ENCODE peak calls at places on chromosomes 13 and 19, in five cellular contexts. I is H9; B is stimulated activated CD4-positive, alpha-beta T cell treated with anti-CD3 and anti-CD28 coated beads, TNF-alpha, amount 100 ng/mL, for 4 hours; E is astrocyte of the hippocampus; X is activated naive CD4-positive, alpha-beta T cell treated with anti-CD3 and anti-CD28 coated beads, Interleukin-2, amount 10 ng/mL, durations not matched to agents 7 days and 5 days. L is an unnamed sample.

GRCh38 chr19:2944775-2945574 is at the start of gene ZNF77:
- DNase-seq in I (peak; percentile 98), B (peak; percentile 99), E (peak; percentile 99), X (peak; percentile 100), L (peak; percentile 99)

GRCh38 chr13:56988543-56988942 is 152.2 kb upstream of the PRR20A start:
- DNase-seq in I (no peak), B (no peak), E (no peak), X (no peak), L (no peak)

GRCh38 chr13:61148691-61149332 is 266.8 kb downstream of the PCDH20 start:
- DNase-seq in I (no peak), B (no peak), E (peak; percentile 22), X (no peak), L (no peak)

GRCh38 chr13:42218576-42218975 is 53.4 kb upstream of the AKAP11 start:
- DNase-seq in I (no peak), B (no peak), E (no peak), X (no peak), L (no peak)

GRCh38 chr13:99051768-99052455 is 74.0 kb upstream of the DOCK9 start:
- DNase-seq in I (no peak), B (no peak), E (no peak), X (no peak), L (no peak)

GRCh38 chr19:6268382-6268771 is 11.4 kb downstream of the MLLT1 start:
- DNase-seq in I (no peak), B (no peak), E (no peak), X (no peak), L (no peak)

GRCh38 chr19:35136977-35137702 is 1.5 kb upstream of the FXYD1 start:
- DNase-seq in I (no peak), B (no peak), E (no peak), X (no peak), L (no peak)

GRCh38 chr19:30745476-30745985 is 373.3 kb downstream of the ZNF536 start:
- DNase-seq in I (no peak), B (no peak), E (no peak), X (no peak), L (no peak)

GRCh38 chr13:43804461-43805070 is 17.8 kb upstream of the ENOX1 start:
- DNase-seq in I (no peak), B (no peak), E (peak; percentile 75), X (no peak), L (no peak)

GRCh38 chr13:47396915-47397314 is 500.1 kb upstream of the HTR2A start:
- DNase-seq in I (no peak), B (no peak), E (no peak), X (no peak), L (no peak)

GRCh38 chr19:19021115-19021514 is 12.2 kb downstream of the SUGP2 start:
- DNase-seq in I (no peak), B (no peak), E (peak; percentile 52), X (no peak), L (no peak)

GRCh38 chr19:35942235-35942634 is 6.1 kb downstream of the LRFN3 start:
- DNase-seq in I (no peak), B (no peak), E (no peak), X (peak; percentile 17), L (no peak)

GRCh38 chr13:106232680-106233079 is 302.8 kb downstream of the EFNB2 start:
- DNase-seq in I (no peak), B (no peak), E (peak; percentile 46), X (no peak), L (no peak)

GRCh38 chr13:64417609-64418008 is 2812.5 kb downstream of the PCDH9 start:
- DNase-seq in I (no peak), B (no peak), E (no peak), X (no peak), L (no peak)

GRCh38 chr13:50845211-50845610 is 1.7 kb upstream of the DLEU7 start:
- DNase-seq in I (no peak), B (no peak), E (peak; percentile 55), X (no peak), L (no peak)

GRCh38 chr13:108448891-108449290 is 179.4 kb downstream of the TNFSF13B start:
- DNase-seq in I (no peak), B (no peak), E (no peak), X (no peak), L (no peak)

GRCh38 chr13:81874681-81875661 is 1534.0 kb upstream of the SPRY2 start:
- DNase-seq in I (peak; percentile 93), B (no peak), E (no peak), X (no peak), L (no peak)

GRCh38 chr13:29103036-29103800 is 283.1 kb downstream of the MTUS2 start:
- DNase-seq in I (no peak), B (no peak), E (no peak), X (no peak), L (no peak)

GRCh38 chr19:6275170-6275744 is 4.5 kb downstream of the MLLT1 start:
- DNase-seq in I (no peak), B (no peak), E (no peak), X (no peak), L (no peak)

GRCh38 chr13:60009300-60010248 is 154.2 kb downstream of the DIAPH3 start:
- DNase-seq in I (no peak), B (no peak), E (no peak), X (no peak), L (no peak)

GRCh38 chr19:10861118-10861651 is 10.2 kb upstream of the CARM1 start:
- DNase-seq in I (peak; percentile 75), B (no peak), E (no peak), X (peak; percentile 58), L (peak; percentile 52)

GRCh38 chr19:28831464-28831863 is 381.5 kb downstream of the UQCRFS1 start:
- DNase-seq in I (peak; percentile 68), B (no peak), E (no peak), X (no peak), L (no peak)

GRCh38 chr19:16457954-16458331 is 13.8 kb downstream of the EPS15L1 start:
- DNase-seq in I (no peak), B (no peak), E (no peak), X (no peak), L (no peak)

GRCh38 chr19:52142001-52142595 is 2.4 kb upstream of the ZNF616 start:
- DNase-seq in I (no peak), B (no peak), E (no peak), X (no peak), L (no peak)

GRCh38 chr19:44703336-44704078 is 4.6 kb downstream of the CEACAM16 start:
- DNase-seq in I (no peak), B (no peak), E (no peak), X (no peak), L (no peak)

GRCh38 chr19:2261438-2262172 is 5.4 kb upstream of the JSRP1 start:
- DNase-seq in I (no peak), B (no peak), E (peak; percentile 39), X (peak; percentile 75), L (peak; percentile 62)

GRCh38 chr19:45137179-45137761 is 23.5 kb downstream of the NKPD1 start:
- DNase-seq in I (no peak), B (no peak), E (peak; percentile 82), X (no peak), L (no peak)

GRCh38 chr13:97975280-97975850 is 21.9 kb downstream of the IPO5 start:
- DNase-seq in I (no peak), B (no peak), E (no peak), X (no peak), L (no peak)

GRCh38 chr19:32201661-32202060 is 143.7 kb upstream of the ZNF507 start:
- DNase-seq in I (no peak), B (no peak), E (no peak), X (peak; percentile 27), L (peak; percentile 32)

GRCh38 chr13:27526516-27526915 is 76.2 kb upstream of the MTIF3 start:
- DNase-seq in I (no peak), B (no peak), E (no peak), X (no peak), L (no peak)

GRCh38 chr13:99955747-99956472 is 15.7 kb downstream of the ZIC5 start:
- DNase-seq in I (peak; percentile 47), B (no peak), E (peak; percentile 67), X (no peak), L (no peak)

GRCh38 chr13:46909037-46909436 is 12.2 kb upstream of the HTR2A start:
- DNase-seq in I (no peak), B (no peak), E (peak; percentile 69), X (no peak), L (no peak)